ENCODE peak calls at places on chromosomes 1 and 21, in seven cellular contexts. One of them, this sample, is unnamed. For H3K36me3, the result is how much of the 10 kb centered on the place peaks cover.

GRCh38 chr1:51340380-51340779 is 10.0 kb upstream of the TTC39A start:
- DNase-seq in CD8-positive, alpha-beta T cell: no peak
- DNase-seq in prostate gland: no peak
- DNase-seq in colonic mucosa: no peak
- DNase-seq in lower lobe of right lung: no peak
- DNase-seq in right lobe of liver: no peak
- DNase-seq in upper lobe of right lung: no peak
- DNase-seq in this sample: no peak

GRCh38 chr1:180811886-180812285 is 100.8 kb upstream of the KIAA1614 start:
- DNase-seq in CD8-positive, alpha-beta T cell: no peak
- DNase-seq in prostate gland: no peak
- DNase-seq in colonic mucosa: no peak
- DNase-seq in lower lobe of right lung: no peak
- DNase-seq in right lobe of liver: no peak
- DNase-seq in upper lobe of right lung: no peak
- DNase-seq in this sample: no peak

GRCh38 chr1:3453203-3453761 is 1.2 kb upstream of the ARHGEF16 start:
- DNase-seq in lower lobe of right lung: peak
- DNase-seq in right lobe of liver: peak
- DNase-seq in colonic mucosa: peak
- DNase-seq in CD8-positive, alpha-beta T cell: peak
- DNase-seq in prostate gland: peak
- DNase-seq in upper lobe of right lung: peak
- DNase-seq in this sample: no peak

GRCh38 chr1:3440282-3440681 is 14.2 kb upstream of the ARHGEF16 start:
- DNase-seq in upper lobe of right lung: no peak
- DNase-seq in right lobe of liver: no peak
- DNase-seq in lower lobe of right lung: no peak
- DNase-seq in prostate gland: no peak
- DNase-seq in colonic mucosa: no peak
- DNase-seq in CD8-positive, alpha-beta T cell: no peak
- DNase-seq in this sample: no peak

GRCh38 chr1:231107186-231107585 is 54.7 kb upstream of the TRIM67 start:
- DNase-seq in CD8-positive, alpha-beta T cell: no peak
- DNase-seq in prostate gland: no peak
- DNase-seq in right lobe of liver: no peak
- DNase-seq in colonic mucosa: no peak
- DNase-seq in upper lobe of right lung: no peak
- DNase-seq in lower lobe of right lung: no peak
- DNase-seq in this sample: no peak

GRCh38 chr1:19628879-19629278 is 15.2 kb upstream of the NBL1 start:
- DNase-seq in right lobe of liver: no peak
- DNase-seq in colonic mucosa: no peak
- DNase-seq in prostate gland: peak
- DNase-seq in lower lobe of right lung: no peak
- DNase-seq in CD8-positive, alpha-beta T cell: no peak
- DNase-seq in upper lobe of right lung: no peak
- DNase-seq in this sample: no peak

GRCh38 chr21:33011462-33011861 is 14.3 kb upstream of the OLIG2 start:
- DNase-seq in CD8-positive, alpha-beta T cell: no peak
- DNase-seq in right lobe of liver: no peak
- DNase-seq in colonic mucosa: no peak
- DNase-seq in lower lobe of right lung: no peak
- DNase-seq in prostate gland: no peak
- DNase-seq in upper lobe of right lung: no peak
- DNase-seq in this sample: peak

GRCh38 chr1:17197696-17198095 is 7.2 kb upstream of the PADI1 start:
- DNase-seq in colonic mucosa: no peak
- DNase-seq in right lobe of liver: no peak
- DNase-seq in CD8-positive, alpha-beta T cell: no peak
- DNase-seq in upper lobe of right lung: no peak
- DNase-seq in prostate gland: no peak
- DNase-seq in lower lobe of right lung: no peak
- DNase-seq in this sample: no peak

GRCh38 chr1:156476501-156477298 is 23.9 kb downstream of the MEF2D start:
- DNase-seq in lower lobe of right lung: no peak
- DNase-seq in prostate gland: no peak
- DNase-seq in right lobe of liver: no peak
- DNase-seq in CD8-positive, alpha-beta T cell: no peak
- DNase-seq in colonic mucosa: no peak
- DNase-seq in upper lobe of right lung: no peak
- DNase-seq in this sample: no peak

GRCh38 chr21:16488042-16488441 is 758.3 kb downstream of the USP25 start:
- DNase-seq in colonic mucosa: no peak
- DNase-seq in right lobe of liver: no peak
- DNase-seq in CD8-positive, alpha-beta T cell: no peak
- DNase-seq in lower lobe of right lung: no peak
- DNase-seq in upper lobe of right lung: no peak
- DNase-seq in prostate gland: no peak
- DNase-seq in this sample: no peak

GRCh38 chr1:219299420-219299819 is 125.7 kb downstream of the LYPLAL1 start:
- DNase-seq in prostate gland: no peak
- DNase-seq in colonic mucosa: no peak
- DNase-seq in right lobe of liver: no peak
- DNase-seq in lower lobe of right lung: no peak
- DNase-seq in upper lobe of right lung: no peak
- DNase-seq in CD8-positive, alpha-beta T cell: no peak
- DNase-seq in this sample: no peak

GRCh38 chr1:37410080-37410479 is 64.3 kb upstream of the ZC3H12A start:
- DNase-seq in right lobe of liver: no peak
- DNase-seq in colonic mucosa: no peak
- DNase-seq in CD8-positive, alpha-beta T cell: no peak
- DNase-seq in prostate gland: no peak
- DNase-seq in upper lobe of right lung: no peak
- DNase-seq in lower lobe of right lung: no peak
- DNase-seq in this sample: no peak

GRCh38 chr1:195761102-195761501 is 847.1 kb downstream of the KCNT2 start:
- DNase-seq in upper lobe of right lung: no peak
- DNase-seq in lower lobe of right lung: no peak
- DNase-seq in colonic mucosa: no peak
- DNase-seq in CD8-positive, alpha-beta T cell: no peak
- DNase-seq in prostate gland: no peak
- DNase-seq in right lobe of liver: no peak
- DNase-seq in this sample: no peak

DNA sequence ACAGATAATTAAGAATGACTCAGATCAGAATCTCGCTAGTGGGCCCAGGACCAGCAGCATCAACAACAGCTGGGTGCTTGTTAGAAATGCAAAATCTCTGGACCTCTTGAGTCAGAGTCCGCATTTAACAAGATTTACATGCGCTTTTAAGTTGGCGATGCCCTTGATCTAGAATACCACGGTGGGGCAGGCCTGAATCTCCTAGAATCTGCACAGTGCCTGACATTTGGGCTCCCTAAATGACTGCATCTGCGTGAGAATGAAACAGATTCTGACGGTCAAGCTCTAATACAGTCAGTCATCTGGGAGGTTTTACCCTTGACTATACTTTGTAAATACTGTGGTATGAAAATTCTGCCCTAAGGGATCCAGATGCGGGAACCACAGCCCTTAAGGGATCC is 17.2 kb upstream of the RAB29 start:
- DNase-seq in upper lobe of right lung: no peak
- DNase-seq in colonic mucosa: no peak
- DNase-seq in right lobe of liver: no peak
- DNase-seq in prostate gland: no peak
- DNase-seq in lower lobe of right lung: no peak
- DNase-seq in CD8-positive, alpha-beta T cell: no peak
- DNase-seq in this sample: no peak
- H3K36me3 ChIP-seq in upper lobe of right lung: half or more
- H3K36me3 ChIP-seq in colonic mucosa: under half
- H3K36me3 ChIP-seq in right lobe of liver: under half
- H3K36me3 ChIP-seq in prostate gland: under half
- H3K36me3 ChIP-seq in lower lobe of right lung: half or more
- H3K36me3 ChIP-seq in CD8-positive, alpha-beta T cell: under half
- H3K36me3 ChIP-seq in this sample: under half

GRCh38 chr1:150268342-150268705 is 492 bp downstream of the APH1A start:
- DNase-seq in lower lobe of right lung: peak
- DNase-seq in prostate gland: peak
- DNase-seq in colonic mucosa: peak
- DNase-seq in right lobe of liver: peak
- DNase-seq in upper lobe of right lung: peak
- DNase-seq in CD8-positive, alpha-beta T cell: peak
- DNase-seq in this sample: no peak
- H3K27ac ChIP-seq in lower lobe of right lung: peak
- H3K27ac ChIP-seq in prostate gland: peak
- H3K27ac ChIP-seq in colonic mucosa: peak
- H3K27ac ChIP-seq in right lobe of liver: peak
- H3K27ac ChIP-seq in upper lobe of right lung: peak
- H3K27ac ChIP-seq in CD8-positive, alpha-beta T cell: peak
- H3K27ac ChIP-seq in this sample: peak

DNA sequence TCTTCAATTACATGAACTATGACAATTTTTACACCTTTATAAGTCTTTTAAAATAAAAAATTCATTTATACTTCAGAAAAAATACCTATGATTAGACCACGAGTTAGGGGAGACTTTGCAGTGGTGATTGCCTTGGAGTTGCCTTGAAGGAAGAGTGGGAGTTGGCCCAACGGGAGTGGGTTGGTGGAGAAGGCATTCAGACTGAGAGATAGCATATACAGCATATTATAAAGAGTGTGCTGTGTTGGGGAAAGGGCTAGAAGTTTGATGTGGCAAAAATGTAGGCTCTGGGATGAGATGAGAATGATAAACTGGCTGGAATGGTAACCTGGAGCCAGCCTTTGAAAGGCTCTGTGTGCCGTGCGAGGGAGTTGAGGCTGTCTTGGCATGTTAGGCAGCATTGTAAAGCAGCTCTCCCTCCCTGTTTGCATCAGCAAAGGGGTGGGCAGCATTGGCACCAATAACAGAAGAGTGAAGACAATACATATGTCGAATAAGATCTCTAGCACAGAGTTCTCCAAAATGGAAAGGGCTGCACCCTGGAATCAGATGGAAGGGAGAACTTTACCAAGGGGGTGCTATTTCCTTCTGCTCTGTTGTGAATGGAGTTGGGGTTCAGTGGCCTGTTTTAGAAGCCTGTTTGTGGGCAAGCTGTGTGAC is 24.4 kb downstream of the MPZL1 start:
- DNase-seq in upper lobe of right lung: no peak
- DNase-seq in right lobe of liver: no peak
- DNase-seq in lower lobe of right lung: no peak
- DNase-seq in colonic mucosa: no peak
- DNase-seq in CD8-positive, alpha-beta T cell: no peak
- DNase-seq in prostate gland: no peak
- DNase-seq in this sample: no peak
- H3K4me3 ChIP-seq in upper lobe of right lung: no peak
- H3K4me3 ChIP-seq in right lobe of liver: no peak
- H3K4me3 ChIP-seq in lower lobe of right lung: no peak
- H3K4me3 ChIP-seq in colonic mucosa: no peak
- H3K4me3 ChIP-seq in CD8-positive, alpha-beta T cell: no peak
- H3K4me3 ChIP-seq in prostate gland: no peak
- H3K4me3 ChIP-seq in this sample: no peak

DNA sequence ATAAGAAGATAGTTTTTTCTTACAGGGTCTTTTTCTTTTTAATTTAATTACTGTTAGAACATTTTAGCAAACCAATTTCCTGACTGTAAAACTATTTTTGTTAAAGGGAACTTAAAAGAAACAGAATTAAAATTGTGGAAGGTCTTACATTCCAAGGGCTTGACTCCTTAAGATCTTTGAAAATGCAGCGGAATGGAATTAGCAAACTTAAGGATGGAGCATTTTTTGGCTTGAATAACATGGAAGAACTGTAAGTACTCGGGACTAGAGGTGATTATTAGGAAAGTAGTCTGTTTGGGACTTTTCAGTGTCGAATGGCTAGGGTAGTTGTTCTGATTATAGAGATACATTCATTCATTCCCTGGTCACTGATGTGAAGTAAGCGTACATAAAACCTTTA is 21.5 kb downstream of the LRIG2 start:
- DNase-seq in lower lobe of right lung: no peak
- DNase-seq in colonic mucosa: no peak
- DNase-seq in CD8-positive, alpha-beta T cell: no peak
- DNase-seq in prostate gland: no peak
- DNase-seq in right lobe of liver: no peak
- DNase-seq in upper lobe of right lung: no peak
- DNase-seq in this sample: no peak
- H3K36me3 ChIP-seq in lower lobe of right lung: half or more
- H3K36me3 ChIP-seq in colonic mucosa: under half
- H3K36me3 ChIP-seq in CD8-positive, alpha-beta T cell: under half
- H3K36me3 ChIP-seq in prostate gland: under half
- H3K36me3 ChIP-seq in right lobe of liver: under half
- H3K36me3 ChIP-seq in upper lobe of right lung: half or more
- H3K36me3 ChIP-seq in this sample: half or more

This sample was measured in RWPE2.